ENCODE peak calls at places on chromosomes 7 and 10, in six cellular contexts. V is astrocyte, R is HFFc6, B is occipital lobe, W is COLO829, G is Daoy. U is an unnamed sample.

GRCh38 chr10:17867056-17867455 is 57.9 kb downstream of the MRC1 start:
- DNase-seq in V (no peak), R (no peak), B (no peak), W (no peak), G (no peak), U (no peak)

GRCh38 chr7:131546126-131546525 is 10.3 kb downstream of the PODXL start:
- DNase-seq in V (no peak), R (no peak), B (no peak), W (no peak), G (peak), U (no peak)

GRCh38 chr7:50577569-50577968 is 12.4 kb upstream of the DDC start:
- DNase-seq in V (no peak), R (no peak), B (no peak), W (no peak), G (no peak), U (no peak)

GRCh38 chr10:108454224-108454623 is 1289.7 kb upstream of the SORCS1 start:
- DNase-seq in V (no peak), R (no peak), B (no peak), W (no peak), G (no peak), U (no peak)

GRCh38 chr10:124646483-124647352 is 97.5 kb downstream of the FAM53B start:
- DNase-seq in V (peak), R (peak), B (no peak), W (no peak), G (peak), U (peak)

GRCh38 chr7:87926581-87927461 is 7.2 kb upstream of the ADAM22 start:
- DNase-seq in V (peak), R (no peak), B (no peak), W (no peak), G (peak), U (no peak)

GRCh38 chr7:103003004-103003403 is 71.6 kb downstream of the FBXL13 start:
- DNase-seq in V (no peak), R (no peak), B (no peak), W (no peak), G (no peak), U (no peak)

GRCh38 chr10:52423369-52423768 is 109.3 kb downstream of the DKK1 start:
- DNase-seq in V (peak), R (no peak), B (no peak), W (no peak), G (peak), U (no peak)

GRCh38 chr7:158323741-158324396 is 263.8 kb downstream of the PTPRN2 start:
- DNase-seq in V (no peak), R (no peak), B (no peak), W (no peak), G (no peak), U (no peak)

GRCh38 chr10:129472696-129473555 is 5.9 kb downstream of the MGMT start:
- DNase-seq in V (no peak), R (no peak), B (no peak), W (no peak), G (no peak), U (no peak)

GRCh38 chr10:81874878-81875679 is at the start of gene NRG3:
- DNase-seq in V (no peak), R (no peak), B (no peak), W (no peak), G (no peak), U (no peak)

GRCh38 chr10:58756126-58756525 is 243.5 kb downstream of the BICC1 start:
- DNase-seq in V (peak), R (peak), B (no peak), W (no peak), G (no peak), U (no peak)

GRCh38 chr7:132782777-132783633 is 206.7 kb upstream of the PLXNA4 start:
- DNase-seq in V (peak), R (peak), B (no peak), W (no peak), G (no peak), U (no peak)

GRCh38 chr7:417973-418601 is 101.6 kb downstream of the PDGFA start:
- DNase-seq in V (no peak), R (no peak), B (no peak), W (no peak), G (no peak), U (no peak)

GRCh38 chr10:99234067-99234738 is 1.4 kb downstream of the HPSE2 start:
- DNase-seq in V (peak), R (no peak), B (no peak), W (no peak), G (peak), U (peak)